ENCODE peak calls at places on chromosomes 6 and 20, in nine cellular contexts. P is lower lobe of right lung, X is adipocyte, J is pons, T is vagina, H is psoas muscle, Y is transverse colon, R is DMS153, B is progenitor cell of endocrine pancreas. I is an unnamed sample.

GRCh38 chr6:13916230-13916944 is 8.4 kb upstream of the RNF182 start:
- DNase-seq in P (no peak), X (peak), J (no peak), T (no peak), H (no peak), Y (no peak), R (peak), B (no peak), I (no peak)

GRCh38 chr6:16841241-16841640 is 80.0 kb upstream of the ATXN1 start:
- DNase-seq in P (no peak), X (no peak), J (no peak), T (no peak), H (no peak), Y (no peak), R (no peak), B (no peak), I (no peak)

GRCh38 chr20:18628330-18628941 is 40.6 kb downstream of the DTD1 start:
- DNase-seq in P (no peak), X (no peak), J (no peak), T (no peak), H (no peak), Y (peak), R (no peak), B (no peak), I (no peak)

GRCh38 chr6:21171801-21172200 is 421.8 kb upstream of the SOX4 start:
- DNase-seq in P (no peak), X (no peak), J (no peak), T (no peak), H (no peak), Y (no peak), R (no peak), B (no peak), I (no peak)

GRCh38 chr6:155103816-155104366 is 108.8 kb downstream of the TIAM2 start:
- DNase-seq in P (no peak), X (no peak), J (no peak), T (no peak), H (no peak), Y (no peak), R (no peak), B (no peak), I (no peak)

GRCh38 chr6:151900256-151900655 is 92.8 kb downstream of the ESR1 start:
- DNase-seq in P (no peak), X (no peak), J (no peak), T (no peak), H (no peak), Y (no peak), R (no peak), B (no peak), I (no peak)

GRCh38 chr20:44041001-44041400 is 126.3 kb downstream of the TOX2 start:
- DNase-seq in P (no peak), X (no peak), J (no peak), T (peak), H (no peak), Y (no peak), R (no peak), B (no peak), I (peak)

GRCh38 chr6:164928366-164929154 is 380.8 kb downstream of the C6orf118 start:
- DNase-seq in P (no peak), X (peak), J (peak), T (no peak), H (no peak), Y (no peak), R (no peak), B (no peak), I (no peak)

GRCh38 chr20:431012-431904 is 23.2 kb downstream of the RBCK1 start:
- DNase-seq in P (no peak), X (peak), J (peak), T (no peak), H (peak), Y (peak), R (peak), B (peak), I (no peak)

GRCh38 chr6:37168163-37168758 is 1.7 kb upstream of the PIM1 start:
- DNase-seq in P (no peak), X (no peak), J (no peak), T (no peak), H (no peak), Y (no peak), R (no peak), B (no peak), I (no peak)

GRCh38 chr6:75444899-75445298 is 48.7 kb downstream of the FILIP1 start:
- DNase-seq in P (no peak), X (no peak), J (no peak), T (no peak), H (no peak), Y (no peak), R (no peak), B (no peak), I (no peak)

GRCh38 chr6:144113366-144113765 is 18.0 kb upstream of the SF3B5 start:
- DNase-seq in P (no peak), X (no peak), J (no peak), T (no peak), H (no peak), Y (no peak), R (no peak), B (no peak), I (no peak)

GRCh38 chr6:158023597-158023939 is 41.9 kb downstream of the SYNJ2 start:
- DNase-seq in P (no peak), X (no peak), J (no peak), T (no peak), H (no peak), Y (no peak), R (peak), B (no peak), I (no peak)

GRCh38 chr6:33634203-33634727 is 13.1 kb downstream of the ITPR3 start:
- DNase-seq in P (peak), X (peak), J (no peak), T (no peak), H (no peak), Y (no peak), R (no peak), B (no peak), I (no peak)

GRCh38 chr6:20870493-20870892 is 336.2 kb downstream of the CDKAL1 start:
- DNase-seq in P (no peak), X (no peak), J (no peak), T (no peak), H (no peak), Y (no peak), R (no peak), B (no peak), I (no peak)

GRCh38 chr20:34222208-34222607 is 19.0 kb upstream of the ASIP start:
- DNase-seq in P (no peak), X (peak), J (no peak), T (no peak), H (no peak), Y (peak), R (no peak), B (no peak), I (no peak)

GRCh38 chr6:11580686-11581085 is 43.1 kb downstream of the TMEM170B start:
- DNase-seq in P (no peak), X (no peak), J (no peak), T (no peak), H (no peak), Y (no peak), R (no peak), B (no peak), I (no peak)

GRCh38 chr6:40894962-40895799 is 143.8 kb downstream of the UNC5CL start:
- DNase-seq in P (peak), X (peak), J (peak), T (no peak), H (peak), Y (peak), R (no peak), B (peak), I (no peak)

GRCh38 chr6:19024737-19025136 is 637.6 kb downstream of the RNF144B start:
- DNase-seq in P (no peak), X (peak), J (peak), T (no peak), H (no peak), Y (no peak), R (no peak), B (no peak), I (no peak)

GRCh38 chr6:111423055-111423633 is 59.9 kb downstream of the REV3L start:
- DNase-seq in P (no peak), X (peak), J (no peak), T (no peak), H (no peak), Y (no peak), R (no peak), B (no peak), I (no peak)

GRCh38 chr6:150914372-150914771 is 48.9 kb downstream of the MTHFD1L start:
- DNase-seq in P (no peak), X (no peak), J (no peak), T (no peak), H (no peak), Y (no peak), R (no peak), B (no peak), I (no peak)

GRCh38 chr20:16824664-16825063 is 76.5 kb downstream of the OTOR start:
- DNase-seq in P (no peak), X (no peak), J (no peak), T (no peak), H (no peak), Y (no peak), R (no peak), B (no peak), I (no peak)

GRCh38 chr20:44247131-44247571 is at the start of gene GDAP1L1:
- DNase-seq in P (no peak), X (peak), J (no peak), T (no peak), H (no peak), Y (no peak), R (no peak), B (peak), I (no peak)

GRCh38 chr6:146410851-146411595 is 132.6 kb upstream of the RAB32 start:
- DNase-seq in P (no peak), X (no peak), J (no peak), T (no peak), H (no peak), Y (no peak), R (no peak), B (no peak), I (no peak)

GRCh38 chr6:7176208-7176607 is 68.4 kb downstream of the RREB1 start:
- DNase-seq in P (no peak), X (no peak), J (no peak), T (no peak), H (no peak), Y (no peak), R (no peak), B (no peak), I (no peak)

GRCh38 chr20:56504373-56505005 is 20.1 kb upstream of the FAM209A start:
- DNase-seq in P (no peak), X (peak), J (no peak), T (no peak), H (no peak), Y (no peak), R (no peak), B (no peak), I (no peak)

I was measured in type B pancreatic cell.